ENCODE peak calls at places on chromosomes 7 and 10, in eight cellular contexts. U is MCF 10A, D is keratinocyte, K is EH, C is cardiac muscle cell, H is foreskin melanocyte, E is MV-4-11, S is A549. Q is an unnamed sample.

GRCh38 chr10:128032466-128032865 is 93.8 kb downstream of the MKI67 start:
- DNase-seq in H (no peak), C (no peak), E (no peak), S (no peak), D (no peak), U (no peak), K (no peak), Q (no peak)

GRCh38 chr7:150924256-150924851 is 53.8 kb downstream of the KCNH2 start:
- DNase-seq in D (no peak), U (no peak), E (peak; percentile 10), H (no peak), C (no peak), K (no peak), S (no peak), Q (peak; percentile 41)

GRCh38 chr7:46230298-46231295 is 309.5 kb upstream of the IGFBP3 start:
- DNase-seq in H (no peak), D (no peak), C (no peak), S (no peak), U (no peak), K (peak; percentile 92), E (no peak), Q (no peak)

GRCh38 chr10:69684020-69684980 is 54.3 kb downstream of the FAM241B start:
- DNase-seq in C (peak; percentile 29), S (no peak), U (no peak), D (peak; percentile 19), E (no peak), K (peak; percentile 41), H (no peak), Q (no peak)

GRCh38 chr10:101858723-101859500 is 15.3 kb upstream of the KCNIP2 start:
- DNase-seq in H (no peak), D (no peak), S (no peak), E (no peak), K (no peak), C (no peak), U (no peak), Q (no peak)

GRCh38 chr10:17805921-17806577 is 3.1 kb upstream of the MRC1 start:
- DNase-seq in U (peak; percentile 35), H (no peak), E (no peak), D (no peak), S (no peak), C (peak; percentile 16), K (no peak), Q (no peak)

GRCh38 chr7:5177060-5177459 is 13.0 kb upstream of the WIPI2 start:
- DNase-seq in U (peak; percentile 78), D (no peak), E (no peak), C (no peak), K (peak; percentile 72), H (no peak), S (no peak), Q (no peak)

GRCh38 chr7:153576096-153576495 is 476.1 kb upstream of the DPP6 start:
- DNase-seq in E (no peak), C (no peak), K (no peak), U (no peak), H (no peak), S (no peak), D (no peak), Q (no peak)

GRCh38 chr7:240887-241421 is 48.6 kb downstream of the FAM20C start:
- DNase-seq in H (no peak), D (no peak), C (no peak), U (peak; percentile 73), S (no peak), K (no peak), E (no peak), Q (peak; percentile 63)

GRCh38 chr10:89502556-89502955 is 32.8 kb downstream of the SLC16A12 start:
- DNase-seq in S (no peak), D (no peak), U (peak; percentile 91), K (peak; percentile 75), E (no peak), H (no peak), C (no peak), Q (no peak)

GRCh38 chr7:13155188-13155587 is 467.8 kb downstream of the ARL4A start:
- DNase-seq in H (no peak), E (no peak), U (no peak), D (no peak), S (no peak), C (no peak), K (no peak), Q (no peak)